ENCODE peak calls at places on chromosomes 6 and 20, in eight cellular contexts. H, C, A, Q, B, R, Z and V are unnamed samples. For H3K4me1, the result is how much of the 10 kb centered on the place peaks cover.

GRCh38 chr6:56328366-56328765 is 81.0 kb upstream of the COL21A1 start:
- DNase-seq in Z (no peak), B (no peak), H (no peak), C (no peak), A (no peak), Q (no peak), R (no peak), V (no peak)

GRCh38 chr6:14728396-14729024 is 517.4 kb upstream of the JARID2 start:
- DNase-seq in B (peak), Q (no peak), C (no peak), R (peak), Z (no peak), H (peak), A (no peak), V (no peak)

GRCh38 chr20:47360489-47361267 is 4.2 kb upstream of the ZMYND8 start:
- DNase-seq in Z (peak), A (peak), R (peak), C (peak), B (peak), H (peak), Q (peak), V (peak)

GRCh38 chr20:23331951-23332350 is 18.6 kb upstream of the NXT1 start:
- DNase-seq in Z (no peak), Q (no peak), C (no peak), B (no peak), H (no peak), R (no peak), A (no peak), V (no peak)

GRCh38 chr20:15818651-15819071 is 754.6 kb downstream of the KIF16B start:
- DNase-seq in C (peak), B (no peak), Q (no peak), R (no peak), Z (no peak), A (peak), H (no peak), V (peak)

GRCh38 chr6:105522626-105523322 is 119.9 kb upstream of the PREP start:
- DNase-seq in H (no peak), B (peak), Q (peak), R (no peak), C (no peak), Z (peak), A (no peak), V (no peak)

GRCh38 chr6:126880926-126881325 is 237.5 kb upstream of the RSPO3 start:
- DNase-seq in Z (no peak), Q (no peak), C (no peak), H (no peak), R (no peak), A (no peak), B (no peak), V (no peak)

GRCh38 chr6:15008269-15008668 is 237.6 kb upstream of the JARID2 start:
- DNase-seq in Q (no peak), A (no peak), H (no peak), R (no peak), B (no peak), C (no peak), Z (no peak), V (no peak)

GRCh38 chr20:20956586-20956985 is 149.6 kb downstream of the LINC00237 start:
- DNase-seq in R (no peak), B (no peak), C (no peak), A (no peak), Z (no peak), Q (no peak), H (no peak), V (no peak)

GRCh38 chr6:138588805-138589434 is 89.6 kb upstream of the NHSL1 start:
- DNase-seq in R (no peak), Q (peak), H (peak), A (peak), Z (peak), B (peak), C (peak), V (peak)

GRCh38 chr20:20720158-20720557 is 7.7 kb upstream of the RALGAPA2 start:
- DNase-seq in B (no peak), A (no peak), Q (no peak), H (no peak), C (no peak), Z (no peak), R (no peak), V (no peak)

GRCh38 chr20:1451092-1451491 is 15.6 kb downstream of the NSFL1C start:
- DNase-seq in Q (no peak), R (no peak), C (no peak), A (no peak), B (no peak), H (no peak), Z (no peak), V (no peak)

GRCh38 chr6:88493717-88494116 is 327.6 kb upstream of the CNR1 start:
- DNase-seq in A (no peak), B (no peak), C (no peak), R (no peak), Z (no peak), H (no peak), Q (no peak), V (no peak)

GRCh38 chr20:8527998-8528397 is 395.9 kb downstream of the PLCB1 start:
- DNase-seq in C (no peak), A (no peak), Q (peak), Z (no peak), B (peak), H (no peak), R (no peak), V (no peak)

GRCh38 chr20:38827770-38828281 is 22.3 kb downstream of the PPP1R16B start:
- DNase-seq in C (no peak), Q (no peak), A (no peak), B (no peak), Z (no peak), R (no peak), H (no peak), V (no peak)

GRCh38 chr6:170266061-170266825 is 24.6 kb downstream of the DLL1 start:
- DNase-seq in Q (no peak), B (no peak), C (no peak), Z (no peak), H (no peak), R (peak), A (no peak), V (no peak)
- H3K4me3 ChIP-seq in Q (no peak), B (no peak), C (no peak), Z (peak), H (no peak), R (no peak), A (no peak), V (no peak)

GRCh38 chr20:25319241-25320034 is 71.2 kb downstream of the ABHD12 start:
- DNase-seq in B (no peak), A (peak), Z (no peak), R (peak), H (peak), C (no peak), Q (no peak), V (no peak)

GRCh38 chr20:25321991-25322390 is 68.6 kb downstream of the ABHD12 start:
- DNase-seq in C (no peak), Q (no peak), A (no peak), Z (no peak), B (no peak), R (no peak), H (no peak), V (no peak)

GRCh38 chr20:25321262-25321831 is 69.3 kb downstream of the ABHD12 start:
- DNase-seq in B (no peak), C (no peak), Z (no peak), Q (no peak), A (no peak), H (peak), R (peak), V (no peak)

GRCh38 chr20:25318471-25319240 is 70.8 kb downstream of the PYGB start:
- DNase-seq in R (peak), Z (no peak), B (no peak), A (peak), H (peak), Q (no peak), C (no peak), V (no peak)

GRCh38 chr20:25320035-25320800 is 70.4 kb downstream of the ABHD12 start:
- DNase-seq in Q (no peak), B (no peak), A (peak), H (peak), C (no peak), Z (no peak), R (peak), V (no peak)
- H3K4me1 ChIP-seq in Q (under half), B (under half), A (under half), H (under half), C (under half), Z (under half), R (under half), V (under half)

GRCh38 chr6:43021270-43022047 is at the start of gene RRP36:
- DNase-seq in Q (peak), C (peak), A (peak), Z (no peak), R (peak), B (peak), H (peak), V (peak)
- TF ChIP-seq POLR2A in Q (peak), C (peak), A (no peak), Z (peak), R (no peak), B (no peak), H (no peak), V (no peak)

GRCh38 chr20:59048681-59049030 is 6.1 kb upstream of the PRELID3B start:
- DNase-seq in A (no peak), Z (no peak), Q (no peak), B (no peak), R (no peak), H (no peak), C (no peak), V (no peak)
- H3K4me3 ChIP-seq in A (no peak), Z (no peak), Q (peak), B (no peak), R (no peak), H (no peak), C (no peak), V (no peak)